ENCODE peak calls at places on chromosomes 6 and 20, in four cellular contexts. P is GM12878, L is SK-N-SH, J is H1. I is an unnamed sample.

GRCh38 chr6:138529510-138529909 is 30.2 kb upstream of the NHSL1 start:
- DNase-seq in P (no peak), L (no peak), J (no peak), I (no peak)

GRCh38 chr6:103874575-103874974 is 985.1 kb downstream of the HACE1 start:
- DNase-seq in P (no peak), L (no peak), J (no peak), I (no peak)

GRCh38 chr6:4636141-4636880 is 139.9 kb upstream of the CDYL start:
- DNase-seq in P (no peak), L (no peak), J (no peak), I (no peak)

GRCh38 chr6:32131439-32131948 is 1.4 kb upstream of the FKBPL start:
- DNase-seq in P (no peak), L (no peak), J (no peak), I (no peak)

GRCh38 chr20:48064929-48065328 is 279.6 kb upstream of the SULF2 start:
- DNase-seq in P (no peak), L (no peak), J (no peak), I (no peak)

GRCh38 chr6:16488813-16489212 is 250.4 kb downstream of the GMPR start:
- DNase-seq in P (no peak), L (no peak), J (no peak), I (no peak)

GRCh38 chr6:29641430-29642213 is 8.6 kb upstream of the GABBR1 start:
- DNase-seq in P (no peak), L (no peak), J (no peak), I (no peak)

GRCh38 chr20:8938532-8938931 is 130.4 kb upstream of the PLCB4 start:
- DNase-seq in P (no peak), L (no peak), J (no peak), I (no peak)

GRCh38 chr6:2861071-2861821 is 19.6 kb upstream of the SERPINB1 start:
- DNase-seq in P (no peak), L (no peak), J (no peak), I (no peak)

GRCh38 chr6:84280030-84280429 is 52.6 kb upstream of the CEP162 start:
- DNase-seq in P (no peak), L (no peak), J (no peak), I (no peak)

GRCh38 chr6:32069460-32069859 is 31.2 kb downstream of the CYP21A2 start:
- DNase-seq in P (no peak), L (no peak), J (no peak), I (no peak)

GRCh38 chr6:160263214-160263939 is 4.8 kb upstream of the SLC22A2 start:
- DNase-seq in P (no peak), L (no peak), J (no peak), I (no peak)

GRCh38 chr6:156715839-156716238 is 61.3 kb upstream of the ARID1B start:
- DNase-seq in P (no peak), L (no peak), J (no peak), I (no peak)

GRCh38 chr20:62310757-62311121 is 7.9 kb downstream of the ADRM1 start:
- DNase-seq in P (no peak), L (no peak), J (no peak), I (no peak)

GRCh38 chr6:11416936-11417576 is 120.5 kb upstream of the TMEM170B start:
- DNase-seq in P (no peak), L (no peak), J (no peak), I (no peak)

GRCh38 chr6:38579010-38579628 is 60.6 kb downstream of the BTBD9 start:
- DNase-seq in P (no peak), L (no peak), J (no peak), I (no peak)

GRCh38 chr6:84392292-84392691 is 164.8 kb upstream of the CEP162 start:
- DNase-seq in P (no peak), L (peak; percentile 68), J (no peak), I (no peak)

GRCh38 chr6:149941583-149942460 is at the start of gene ULBP2:
- DNase-seq in P (no peak), L (peak; percentile 96), J (no peak), I (no peak)

GRCh38 chr6:94251878-94252277 is 832.5 kb upstream of the EPHA7 start:
- DNase-seq in P (no peak), L (no peak), J (no peak), I (no peak)

GRCh38 chr6:19812512-19813119 is 24.6 kb upstream of the ID4 start:
- DNase-seq in P (no peak), L (peak; percentile 36), J (no peak), I (peak; percentile 67)

GRCh38 chr6:96211341-96211740 is 195.6 kb downstream of the FUT9 start:
- DNase-seq in P (no peak), L (no peak), J (no peak), I (no peak)

GRCh38 chr6:109202409-109203264 is 107.3 kb downstream of the CEP57L1 start:
- DNase-seq in P (no peak), L (no peak), J (no peak), I (no peak)

GRCh38 chr6:165223736-165224135 is 85.7 kb downstream of the C6orf118 start:
- DNase-seq in P (no peak), L (no peak), J (no peak), I (no peak)

GRCh38 chr20:58388882-58389323 is at the start of gene VAPB:
- DNase-seq in P (peak; percentile 88), L (peak; percentile 97), J (peak; percentile 94), I (peak; percentile 95)

GRCh38 chr20:10910535-10911239 is 236.9 kb upstream of the JAG1 start:
- DNase-seq in P (no peak), L (no peak), J (no peak), I (no peak)

GRCh38 chr6:112145080-112145573 is 57.7 kb downstream of the FAM229B start:
- DNase-seq in P (no peak), L (no peak), J (peak; percentile 10), I (peak; percentile 39)

GRCh38 chr20:60559462-60559861 is 601.2 kb downstream of the CDH26 start:
- DNase-seq in P (no peak), L (no peak), J (no peak), I (no peak)

GRCh38 chr6:138692058-138692977 is 81.3 kb upstream of the CCDC28A start:
- DNase-seq in P (no peak), L (peak; percentile 88), J (no peak), I (peak; percentile 30)

GRCh38 chr20:53949319-53949839 is 121.0 kb downstream of the BCAS1 start:
- DNase-seq in P (no peak), L (no peak), J (no peak), I (no peak)

GRCh38 chr6:170108890-170109587 is 181.8 kb downstream of the DLL1 start:
- DNase-seq in P (no peak), L (no peak), J (no peak), I (no peak)

GRCh38 chr6:151753581-151753980 is 53.9 kb upstream of the ESR1 start:
- DNase-seq in P (no peak), L (no peak), J (no peak), I (no peak)

GRCh38 chr20:14098261-14098660 is 102.9 kb downstream of the MACROD2 start:
- DNase-seq in P (no peak), L (no peak), J (no peak), I (no peak)

GRCh38 chr6:130202782-130203181 is 20.0 kb downstream of the SAMD3 start:
- DNase-seq in P (no peak), L (no peak), J (peak; percentile 27), I (no peak)

GRCh38 chr20:34794006-34794585 is 31.4 kb downstream of the NCOA6 start:
- DNase-seq in P (no peak), L (no peak), J (no peak), I (no peak)

GRCh38 chr20:34797012-34797720 is 28.3 kb downstream of the NCOA6 start:
- DNase-seq in P (no peak), L (no peak), J (no peak), I (no peak)

GRCh38 chr20:34798328-34798727 is 27.1 kb downstream of the NCOA6 start:
- DNase-seq in P (no peak), L (no peak), J (no peak), I (no peak)

GRCh38 chr20:34798871-34799270 is 26.6 kb downstream of the NCOA6 start:
- DNase-seq in P (no peak), L (no peak), J (no peak), I (no peak)
- TF ChIP-seq TCF12 in P (no peak), L (no peak), J (no peak), I (no peak)

GRCh38 chr6:45047573-45047972 is 280.6 kb upstream of the RUNX2 start:
- DNase-seq in P (no peak), L (no peak), J (no peak), I (no peak)

GRCh38 chr6:45049188-45049843 is 278.8 kb upstream of the RUNX2 start:
- DNase-seq in P (no peak), L (no peak), J (no peak), I (peak; percentile 61)

GRCh38 chr6:45044510-45045252 is 283.4 kb upstream of the RUNX2 start:
- DNase-seq in P (no peak), L (no peak), J (no peak), I (no peak)

GRCh38 chr6:45044086-45044485 is 284.0 kb upstream of the RUNX2 start:
- DNase-seq in P (no peak), L (no peak), J (no peak), I (peak; percentile 79)

GRCh38 chr6:45045253-45045601 is 282.9 kb upstream of the RUNX2 start:
- DNase-seq in P (no peak), L (no peak), J (no peak), I (no peak)
- H2AFZ ChIP-seq in P (no peak overlapping the region), L (no peak overlapping the region), J (no peak overlapping the region), I (no peak overlapping the region)

DNA sequence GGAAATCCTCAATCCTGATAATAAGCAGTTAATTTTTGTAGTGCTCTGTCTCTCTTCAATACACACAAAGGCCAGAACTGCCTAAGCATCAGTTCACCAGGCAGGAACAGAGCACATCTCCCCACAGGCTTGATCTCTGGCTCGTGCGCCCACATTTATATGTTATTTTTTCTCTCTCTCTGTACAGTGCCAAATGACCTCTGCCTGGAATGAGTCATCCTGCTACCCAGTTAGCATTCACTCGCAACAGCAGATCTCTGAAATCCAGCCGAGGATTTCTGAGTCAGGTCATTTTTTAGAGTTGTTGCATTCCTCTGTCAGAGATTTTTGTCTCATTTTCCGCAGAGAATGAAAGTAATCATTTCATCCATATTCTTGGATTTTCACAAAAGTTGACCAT is 107.1 kb downstream of the COL12A1 start:
- DNase-seq in P (no peak), L (no peak), J (no peak), I (peak; percentile 3)
- TF ChIP-seq TCF12 in P (no peak), L (peak; percentile 82), J (no peak), I (no peak)

GRCh38 chr20:16072220-16072619 is 501.0 kb downstream of the KIF16B start:
- DNase-seq in P (no peak), L (no peak), J (no peak), I (no peak)
- H2AFZ ChIP-seq in P (no peak overlapping the region), L (no peak overlapping the region), J (no peak overlapping the region), I (no peak overlapping the region)